ENCODE peak calls at places on chromosomes 1 and 21, in eight cellular contexts. Q is endothelial cell, I is SW 1271, N is tibial nerve, Z is GM23248, E is fibroblast of gingiva, L is lower lobe of right lung, O is amniotic stem cell. V is an unnamed sample.

GRCh38 chr1:11784993-11785769 is 20.6 kb downstream of the MTHFR start:
- DNase-seq in Q (peak; percentile 72), I (peak; percentile 22), N (no peak), Z (peak; percentile 62), E (peak; percentile 42), L (peak; percentile 85), O (no peak), V (peak; percentile 80)

GRCh38 chr1:3441449-3441848 is 13.0 kb upstream of the ARHGEF16 start:
- DNase-seq in Q (no peak), I (no peak), N (no peak), Z (no peak), E (no peak), L (no peak), O (no peak), V (no peak)

GRCh38 chr1:91099746-91100621 is 78.1 kb upstream of the ZNF644 start:
- DNase-seq in Q (no peak), I (no peak), N (no peak), Z (no peak), E (no peak), L (no peak), O (no peak), V (no peak)

GRCh38 chr1:230120289-230120948 is 53.4 kb downstream of the GALNT2 start:
- DNase-seq in Q (no peak), I (no peak), N (peak; percentile 45), Z (peak; percentile 29), E (no peak), L (no peak), O (no peak), V (no peak)

GRCh38 chr1:219810451-219810850 is 117.9 kb downstream of the SLC30A10 start:
- DNase-seq in Q (no peak), I (no peak), N (no peak), Z (peak; percentile 65), E (no peak), L (no peak), O (no peak), V (no peak)

GRCh38 chr21:29287383-29287782 is 11.3 kb upstream of the BACH1 start:
- DNase-seq in Q (no peak), I (no peak), N (no peak), Z (peak; percentile 58), E (no peak), L (no peak), O (no peak), V (peak; percentile 19)

GRCh38 chr21:37658994-37659458 is 257.2 kb downstream of the KCNJ6 start:
- DNase-seq in Q (no peak), I (no peak), N (peak; percentile 23), Z (peak; percentile 92), E (peak; percentile 33), L (no peak), O (peak; percentile 35), V (peak; percentile 86)

GRCh38 chr1:107788189-107788588 is 176.8 kb downstream of the VAV3 start:
- DNase-seq in Q (no peak), I (no peak), N (no peak), Z (peak; percentile 5), E (no peak), L (no peak), O (no peak), V (no peak)

GRCh38 chr1:224922404-224923164 is 6.9 kb upstream of the DNAH14 start:
- DNase-seq in Q (peak; percentile 7), I (no peak), N (no peak), Z (peak; percentile 54), E (no peak), L (no peak), O (peak; percentile 1), V (peak; percentile 70)

GRCh38 chr1:1068374-1069060 is 5.6 kb downstream of the RNF223 start:
- DNase-seq in Q (no peak), I (no peak), N (no peak), Z (no peak), E (no peak), L (peak; percentile 89), O (no peak), V (no peak)

GRCh38 chr1:53266038-53266437 is 27.7 kb upstream of the MAGOH start:
- DNase-seq in Q (peak; percentile 20), I (no peak), N (no peak), Z (peak; percentile 23), E (no peak), L (no peak), O (no peak), V (peak; percentile 31)

GRCh38 chr1:219708919-219709318 is 96.0 kb upstream of the ZC3H11B start:
- DNase-seq in Q (no peak), I (no peak), N (no peak), Z (no peak), E (no peak), L (no peak), O (no peak), V (no peak)

GRCh38 chr1:44619261-44619900 is 54.9 kb downstream of the TMEM53 start:
- DNase-seq in Q (no peak), I (no peak), N (no peak), Z (peak; percentile 91), E (peak; percentile 89), L (no peak), O (peak; percentile 88), V (peak; percentile 76)

GRCh38 chr1:179141592-179142244 is 59.8 kb downstream of the TOR3A start:
- DNase-seq in Q (no peak), I (peak; percentile 13), N (no peak), Z (peak; percentile 92), E (peak; percentile 73), L (no peak), O (peak; percentile 44), V (peak; percentile 40)

GRCh38 chr1:175482072-175482451 is 261.3 kb downstream of the TNR start:
- DNase-seq in Q (no peak), I (no peak), N (no peak), Z (no peak), E (no peak), L (no peak), O (no peak), V (no peak)

GRCh38 chr1:204128964-204129896 is 22.6 kb downstream of the ETNK2 start:
- DNase-seq in Q (peak; percentile 75), I (no peak), N (no peak), Z (peak; percentile 87), E (peak; percentile 49), L (peak; percentile 85), O (peak; percentile 44), V (peak; percentile 93)

GRCh38 chr1:32702599-32703478 is at the start of gene SYNC:
- DNase-seq in Q (peak; percentile 18), I (no peak), N (peak; percentile 53), Z (peak; percentile 81), E (peak; percentile 84), L (peak; percentile 81), O (peak; percentile 55), V (peak; percentile 94)

GRCh38 chr1:54221113-54221834 is 21.3 kb downstream of the MRPL37 start:
- DNase-seq in Q (no peak), I (no peak), N (no peak), Z (no peak), E (no peak), L (no peak), O (no peak), V (no peak)

GRCh38 chr1:239802275-239802674 is 289.4 kb upstream of the FMN2 start:
- DNase-seq in Q (no peak), I (no peak), N (no peak), Z (no peak), E (no peak), L (no peak), O (no peak), V (no peak)

GRCh38 chr1:906532-907420 is 16.9 kb upstream of the SAMD11 start:
- DNase-seq in Q (no peak), I (no peak), N (peak; percentile 11), Z (peak; percentile 79), E (no peak), L (peak; percentile 66), O (no peak), V (peak; percentile 65)

GRCh38 chr1:95641386-95641785 is 407.4 kb downstream of the RWDD3 start:
- DNase-seq in Q (no peak), I (no peak), N (no peak), Z (no peak), E (no peak), L (no peak), O (no peak), V (no peak)

GRCh38 chr1:91884459-91885290 is 1.3 kb downstream of the TGFBR3 start:
- DNase-seq in Q (peak; percentile 34), I (no peak), N (no peak), Z (peak; percentile 64), E (peak; percentile 21), L (no peak), O (no peak), V (peak; percentile 33)

GRCh38 chr1:65389296-65389695 is 31.2 kb upstream of the LEPR start:
- DNase-seq in Q (no peak), I (no peak), N (no peak), Z (no peak), E (no peak), L (no peak), O (no peak), V (no peak)

GRCh38 chr1:44784094-44785026 is 3.6 kb downstream of the BEST4 start:
- DNase-seq in Q (no peak), I (no peak), N (no peak), Z (peak; percentile 39), E (no peak), L (no peak), O (no peak), V (peak; percentile 33)

GRCh38 chr1:182664281-182664680 is 20.1 kb downstream of the RGS8 start:
- DNase-seq in Q (no peak), I (no peak), N (no peak), Z (no peak), E (no peak), L (no peak), O (no peak), V (no peak)

GRCh38 chr1:41391834-41392527 is 30.7 kb downstream of the FOXO6 start:
- DNase-seq in Q (no peak), I (no peak), N (no peak), Z (no peak), E (no peak), L (no peak), O (no peak), V (no peak)

GRCh38 chr1:17667641-17668040 is 87.5 kb upstream of the ACTL8 start:
- DNase-seq in Q (no peak), I (no peak), N (no peak), Z (no peak), E (no peak), L (peak; percentile 79), O (no peak), V (no peak)

GRCh38 chr21:44962481-44962966 is 22.7 kb downstream of the SLX9 start:
- DNase-seq in Q (no peak), I (no peak), N (no peak), Z (peak; percentile 94), E (peak; percentile 96), L (peak; percentile 50), O (peak; percentile 63), V (peak; percentile 76)

GRCh38 chr1:94795321-94795899 is 24.7 kb upstream of the SLC44A3 start:
- DNase-seq in Q (no peak), I (no peak), N (no peak), Z (no peak), E (no peak), L (no peak), O (no peak), V (no peak)

GRCh38 chr1:34236089-34236488 is 59.4 kb downstream of the C1orf94 start:
- DNase-seq in Q (no peak), I (no peak), N (no peak), Z (no peak), E (no peak), L (no peak), O (no peak), V (no peak)

GRCh38 chr1:115230281-115230680 is 107.8 kb downstream of the NGF start:
- DNase-seq in Q (no peak), I (no peak), N (no peak), Z (no peak), E (no peak), L (no peak), O (no peak), V (no peak)

GRCh38 chr21:28561772-28562171 is 430.9 kb downstream of the LTN1 start:
- DNase-seq in Q (no peak), I (no peak), N (no peak), Z (no peak), E (no peak), L (no peak), O (no peak), V (no peak)

GRCh38 chr1:115266729-115267421 is 71.2 kb downstream of the NGF start:
- DNase-seq in Q (no peak), I (no peak), N (no peak), Z (no peak), E (peak; percentile 21), L (no peak), O (no peak), V (no peak)

GRCh38 chr1:26126321-26127084 is 14.9 kb downstream of the PDIK1L start:
- DNase-seq in Q (no peak), I (no peak), N (no peak), Z (no peak), E (no peak), L (no peak), O (no peak), V (no peak)